ENCODE peak calls at places on chromosomes 3 and 15, in nine cellular contexts. One of them, this sample, is unnamed.
A peak's percentile ranks its signal among the peaks of the same experiment; 100 is the strongest.

GRCh38 chr3:143786229-143787199 is 61.8 kb downstream of the SLC9A9 start:
- DNase-seq in KBM-7: no peak
- DNase-seq in stimulated activated CD8-positive, alpha-beta memory T cell treated with anti-CD3 and anti-CD28 coated beads, Interleukin-12 subunit alpha, Interleukin-12 subunit beta, amount 100 ng/mL, for 1 hour: no peak
- DNase-seq in lung: no peak
- DNase-seq in GDM1: no peak
- DNase-seq in stimulated activated CD4-positive, alpha-beta T cell treated with anti-CD3 and anti-CD28 coated beads, Interleukin-2, amount 100 ng/mL, for 48 hours: no peak
- DNase-seq in foreskin fibroblast: peak; percentile 62
- DNase-seq in occipital lobe: no peak
- DNase-seq in HAP-1: no peak
- DNase-seq in this sample: no peak

GRCh38 chr3:55440406-55440708 is 46.7 kb downstream of the WNT5A start:
- DNase-seq in GDM1: no peak
- DNase-seq in HAP-1: no peak
- DNase-seq in foreskin fibroblast: no peak
- DNase-seq in KBM-7: no peak
- DNase-seq in stimulated activated CD4-positive, alpha-beta T cell treated with anti-CD3 and anti-CD28 coated beads, Interleukin-2, amount 100 ng/mL, for 48 hours: no peak
- DNase-seq in stimulated activated CD8-positive, alpha-beta memory T cell treated with anti-CD3 and anti-CD28 coated beads, Interleukin-12 subunit alpha, Interleukin-12 subunit beta, amount 100 ng/mL, for 1 hour: no peak
- DNase-seq in lung: no peak
- DNase-seq in occipital lobe: no peak
- DNase-seq in this sample: no peak

GRCh38 chr3:128267541-128267940 is 114.3 kb downstream of the EEFSEC start:
- DNase-seq in lung: no peak
- DNase-seq in foreskin fibroblast: no peak
- DNase-seq in stimulated activated CD4-positive, alpha-beta T cell treated with anti-CD3 and anti-CD28 coated beads, Interleukin-2, amount 100 ng/mL, for 48 hours: no peak
- DNase-seq in GDM1: no peak
- DNase-seq in stimulated activated CD8-positive, alpha-beta memory T cell treated with anti-CD3 and anti-CD28 coated beads, Interleukin-12 subunit alpha, Interleukin-12 subunit beta, amount 100 ng/mL, for 1 hour: no peak
- DNase-seq in KBM-7: no peak
- DNase-seq in occipital lobe: no peak
- DNase-seq in HAP-1: no peak
- DNase-seq in this sample: no peak

GRCh38 chr3:194148383-194148782 is 12.4 kb downstream of the HES1 start:
- DNase-seq in foreskin fibroblast: no peak
- DNase-seq in HAP-1: no peak
- DNase-seq in lung: no peak
- DNase-seq in stimulated activated CD8-positive, alpha-beta memory T cell treated with anti-CD3 and anti-CD28 coated beads, Interleukin-12 subunit alpha, Interleukin-12 subunit beta, amount 100 ng/mL, for 1 hour: no peak
- DNase-seq in stimulated activated CD4-positive, alpha-beta T cell treated with anti-CD3 and anti-CD28 coated beads, Interleukin-2, amount 100 ng/mL, for 48 hours: no peak
- DNase-seq in occipital lobe: no peak
- DNase-seq in GDM1: no peak
- DNase-seq in KBM-7: no peak
- DNase-seq in this sample: no peak

GRCh38 chr15:65060641-65061397 is 7.0 kb downstream of the RASL12 start:
- DNase-seq in GDM1: no peak
- DNase-seq in foreskin fibroblast: no peak
- DNase-seq in stimulated activated CD4-positive, alpha-beta T cell treated with anti-CD3 and anti-CD28 coated beads, Interleukin-2, amount 100 ng/mL, for 48 hours: no peak
- DNase-seq in KBM-7: no peak
- DNase-seq in occipital lobe: peak; percentile 24
- DNase-seq in HAP-1: no peak
- DNase-seq in stimulated activated CD8-positive, alpha-beta memory T cell treated with anti-CD3 and anti-CD28 coated beads, Interleukin-12 subunit alpha, Interleukin-12 subunit beta, amount 100 ng/mL, for 1 hour: no peak
- DNase-seq in lung: no peak
- DNase-seq in this sample: no peak

GRCh38 chr3:129112308-129113052 is 9.1 kb downstream of the RAB43 start:
- DNase-seq in HAP-1: no peak
- DNase-seq in occipital lobe: no peak
- DNase-seq in GDM1: no peak
- DNase-seq in lung: no peak
- DNase-seq in KBM-7: peak; percentile 92
- DNase-seq in foreskin fibroblast: peak; percentile 43
- DNase-seq in stimulated activated CD8-positive, alpha-beta memory T cell treated with anti-CD3 and anti-CD28 coated beads, Interleukin-12 subunit alpha, Interleukin-12 subunit beta, amount 100 ng/mL, for 1 hour: no peak
- DNase-seq in stimulated activated CD4-positive, alpha-beta T cell treated with anti-CD3 and anti-CD28 coated beads, Interleukin-2, amount 100 ng/mL, for 48 hours: no peak
- DNase-seq in this sample: no peak

GRCh38 chr15:89971592-89971997 is 29.5 kb upstream of the ZNF710 start:
- DNase-seq in stimulated activated CD8-positive, alpha-beta memory T cell treated with anti-CD3 and anti-CD28 coated beads, Interleukin-12 subunit alpha, Interleukin-12 subunit beta, amount 100 ng/mL, for 1 hour: no peak
- DNase-seq in HAP-1: peak; percentile 83
- DNase-seq in lung: peak; percentile 32
- DNase-seq in GDM1: no peak
- DNase-seq in occipital lobe: no peak
- DNase-seq in KBM-7: peak; percentile 63
- DNase-seq in stimulated activated CD4-positive, alpha-beta T cell treated with anti-CD3 and anti-CD28 coated beads, Interleukin-2, amount 100 ng/mL, for 48 hours: peak; percentile 38
- DNase-seq in foreskin fibroblast: peak; percentile 66
- DNase-seq in this sample: no peak

GRCh38 chr15:35507932-35508638 is 37.9 kb downstream of the DPH6 start:
- DNase-seq in occipital lobe: no peak
- DNase-seq in stimulated activated CD8-positive, alpha-beta memory T cell treated with anti-CD3 and anti-CD28 coated beads, Interleukin-12 subunit alpha, Interleukin-12 subunit beta, amount 100 ng/mL, for 1 hour: no peak
- DNase-seq in GDM1: no peak
- DNase-seq in HAP-1: peak; percentile 74
- DNase-seq in KBM-7: no peak
- DNase-seq in stimulated activated CD4-positive, alpha-beta T cell treated with anti-CD3 and anti-CD28 coated beads, Interleukin-2, amount 100 ng/mL, for 48 hours: no peak
- DNase-seq in foreskin fibroblast: no peak
- DNase-seq in lung: no peak
- DNase-seq in this sample: no peak

GRCh38 chr15:62112616-62113593 is 46.1 kb downstream of the C2CD4A start:
- DNase-seq in GDM1: no peak
- DNase-seq in HAP-1: no peak
- DNase-seq in KBM-7: no peak
- DNase-seq in stimulated activated CD4-positive, alpha-beta T cell treated with anti-CD3 and anti-CD28 coated beads, Interleukin-2, amount 100 ng/mL, for 48 hours: no peak
- DNase-seq in lung: no peak
- DNase-seq in foreskin fibroblast: peak; percentile 86
- DNase-seq in occipital lobe: no peak
- DNase-seq in stimulated activated CD8-positive, alpha-beta memory T cell treated with anti-CD3 and anti-CD28 coated beads, Interleukin-12 subunit alpha, Interleukin-12 subunit beta, amount 100 ng/mL, for 1 hour: no peak
- DNase-seq in this sample: no peak

GRCh38 chr3:96294143-96294542 is 520.3 kb upstream of the EPHA6 start:
- DNase-seq in foreskin fibroblast: no peak
- DNase-seq in GDM1: no peak
- DNase-seq in stimulated activated CD8-positive, alpha-beta memory T cell treated with anti-CD3 and anti-CD28 coated beads, Interleukin-12 subunit alpha, Interleukin-12 subunit beta, amount 100 ng/mL, for 1 hour: no peak
- DNase-seq in KBM-7: no peak
- DNase-seq in HAP-1: no peak
- DNase-seq in lung: no peak
- DNase-seq in occipital lobe: no peak
- DNase-seq in stimulated activated CD4-positive, alpha-beta T cell treated with anti-CD3 and anti-CD28 coated beads, Interleukin-2, amount 100 ng/mL, for 48 hours: no peak
- DNase-seq in this sample: no peak

GRCh38 chr3:192060160-192060783 is 599.3 kb downstream of the PYDC2 start:
- DNase-seq in foreskin fibroblast: no peak
- DNase-seq in GDM1: no peak
- DNase-seq in KBM-7: no peak
- DNase-seq in lung: no peak
- DNase-seq in stimulated activated CD4-positive, alpha-beta T cell treated with anti-CD3 and anti-CD28 coated beads, Interleukin-2, amount 100 ng/mL, for 48 hours: no peak
- DNase-seq in occipital lobe: no peak
- DNase-seq in HAP-1: no peak
- DNase-seq in stimulated activated CD8-positive, alpha-beta memory T cell treated with anti-CD3 and anti-CD28 coated beads, Interleukin-12 subunit alpha, Interleukin-12 subunit beta, amount 100 ng/mL, for 1 hour: no peak
- DNase-seq in this sample: no peak

GRCh38 chr15:60004019-60004845 is at the start of gene FOXB1:
- DNase-seq in foreskin fibroblast: no peak
- DNase-seq in GDM1: peak; percentile 52
- DNase-seq in lung: no peak
- DNase-seq in occipital lobe: no peak
- DNase-seq in stimulated activated CD4-positive, alpha-beta T cell treated with anti-CD3 and anti-CD28 coated beads, Interleukin-2, amount 100 ng/mL, for 48 hours: no peak
- DNase-seq in HAP-1: no peak
- DNase-seq in stimulated activated CD8-positive, alpha-beta memory T cell treated with anti-CD3 and anti-CD28 coated beads, Interleukin-12 subunit alpha, Interleukin-12 subunit beta, amount 100 ng/mL, for 1 hour: no peak
- DNase-seq in KBM-7: peak; percentile 52
- DNase-seq in this sample: no peak

GRCh38 chr15:74906450-74907276 is at the start of gene FAM219B:
- DNase-seq in KBM-7: peak; percentile 86
- DNase-seq in stimulated activated CD8-positive, alpha-beta memory T cell treated with anti-CD3 and anti-CD28 coated beads, Interleukin-12 subunit alpha, Interleukin-12 subunit beta, amount 100 ng/mL, for 1 hour: peak; percentile 66
- DNase-seq in occipital lobe: peak; percentile 90
- DNase-seq in stimulated activated CD4-positive, alpha-beta T cell treated with anti-CD3 and anti-CD28 coated beads, Interleukin-2, amount 100 ng/mL, for 48 hours: peak; percentile 72
- DNase-seq in foreskin fibroblast: peak; percentile 95
- DNase-seq in lung: peak; percentile 93
- DNase-seq in HAP-1: peak; percentile 98
- DNase-seq in GDM1: peak; percentile 65
- DNase-seq in this sample: peak; percentile 94

GRCh38 chr3:174414902-174415301 is 444.2 kb upstream of the NAALADL2 start:
- DNase-seq in lung: no peak
- DNase-seq in stimulated activated CD4-positive, alpha-beta T cell treated with anti-CD3 and anti-CD28 coated beads, Interleukin-2, amount 100 ng/mL, for 48 hours: no peak
- DNase-seq in GDM1: no peak
- DNase-seq in KBM-7: no peak
- DNase-seq in HAP-1: no peak
- DNase-seq in foreskin fibroblast: no peak
- DNase-seq in occipital lobe: no peak
- DNase-seq in stimulated activated CD8-positive, alpha-beta memory T cell treated with anti-CD3 and anti-CD28 coated beads, Interleukin-12 subunit alpha, Interleukin-12 subunit beta, amount 100 ng/mL, for 1 hour: no peak
- DNase-seq in this sample: no peak

GRCh38 chr3:106058485-106058884 is 189.7 kb upstream of the CBLB start:
- DNase-seq in foreskin fibroblast: no peak
- DNase-seq in HAP-1: no peak
- DNase-seq in stimulated activated CD4-positive, alpha-beta T cell treated with anti-CD3 and anti-CD28 coated beads, Interleukin-2, amount 100 ng/mL, for 48 hours: no peak
- DNase-seq in stimulated activated CD8-positive, alpha-beta memory T cell treated with anti-CD3 and anti-CD28 coated beads, Interleukin-12 subunit alpha, Interleukin-12 subunit beta, amount 100 ng/mL, for 1 hour: no peak
- DNase-seq in GDM1: no peak
- DNase-seq in KBM-7: no peak
- DNase-seq in lung: no peak
- DNase-seq in occipital lobe: no peak
- DNase-seq in this sample: no peak

GRCh38 chr3:87025636-87026035 is 34.7 kb upstream of the VGLL3 start:
- DNase-seq in lung: no peak
- DNase-seq in KBM-7: no peak
- DNase-seq in stimulated activated CD8-positive, alpha-beta memory T cell treated with anti-CD3 and anti-CD28 coated beads, Interleukin-12 subunit alpha, Interleukin-12 subunit beta, amount 100 ng/mL, for 1 hour: no peak
- DNase-seq in HAP-1: no peak
- DNase-seq in foreskin fibroblast: peak; percentile 19
- DNase-seq in occipital lobe: no peak
- DNase-seq in GDM1: no peak
- DNase-seq in stimulated activated CD4-positive, alpha-beta T cell treated with anti-CD3 and anti-CD28 coated beads, Interleukin-2, amount 100 ng/mL, for 48 hours: no peak
- DNase-seq in this sample: no peak

GRCh38 chr15:41251411-41251810 is 20.3 kb downstream of the CHP1 start:
- DNase-seq in foreskin fibroblast: no peak
- DNase-seq in stimulated activated CD8-positive, alpha-beta memory T cell treated with anti-CD3 and anti-CD28 coated beads, Interleukin-12 subunit alpha, Interleukin-12 subunit beta, amount 100 ng/mL, for 1 hour: no peak
- DNase-seq in occipital lobe: no peak
- DNase-seq in HAP-1: no peak
- DNase-seq in lung: no peak
- DNase-seq in stimulated activated CD4-positive, alpha-beta T cell treated with anti-CD3 and anti-CD28 coated beads, Interleukin-2, amount 100 ng/mL, for 48 hours: no peak
- DNase-seq in KBM-7: no peak
- DNase-seq in GDM1: no peak
- DNase-seq in this sample: no peak

GRCh38 chr3:43998374-43998840 is 243.3 kb upstream of the TOPAZ1 start:
- DNase-seq in stimulated activated CD8-positive, alpha-beta memory T cell treated with anti-CD3 and anti-CD28 coated beads, Interleukin-12 subunit alpha, Interleukin-12 subunit beta, amount 100 ng/mL, for 1 hour: no peak
- DNase-seq in occipital lobe: no peak
- DNase-seq in lung: no peak
- DNase-seq in KBM-7: no peak
- DNase-seq in stimulated activated CD4-positive, alpha-beta T cell treated with anti-CD3 and anti-CD28 coated beads, Interleukin-2, amount 100 ng/mL, for 48 hours: no peak
- DNase-seq in foreskin fibroblast: no peak
- DNase-seq in GDM1: no peak
- DNase-seq in HAP-1: no peak
- DNase-seq in this sample: no peak

GRCh38 chr3:114127517-114127916 is 51.3 kb downstream of the DRD3 start:
- DNase-seq in HAP-1: no peak
- DNase-seq in stimulated activated CD8-positive, alpha-beta memory T cell treated with anti-CD3 and anti-CD28 coated beads, Interleukin-12 subunit alpha, Interleukin-12 subunit beta, amount 100 ng/mL, for 1 hour: no peak
- DNase-seq in KBM-7: no peak
- DNase-seq in lung: no peak
- DNase-seq in stimulated activated CD4-positive, alpha-beta T cell treated with anti-CD3 and anti-CD28 coated beads, Interleukin-2, amount 100 ng/mL, for 48 hours: no peak
- DNase-seq in foreskin fibroblast: no peak
- DNase-seq in occipital lobe: no peak
- DNase-seq in GDM1: no peak
- DNase-seq in this sample: no peak

This sample was measured in coronary artery.